ENCODE peak calls at places on chromosome 1, in four cellular contexts. I is HepG2, D is SK-N-SH, P is K562. M is an unnamed sample.

GRCh38 chr1:147748687-147749350 is 11.6 kb downstream of the GJA5 start:
- DNase-seq in I (no peak), D (no peak), P (no peak), M (no peak)

GRCh38 chr1:50424045-50424939 is 1.0 kb upstream of the DMRTA2 start:
- DNase-seq in I (no peak), D (peak), P (no peak), M (peak)

GRCh38 chr1:59814180-59814900 is 409 bp upstream of the HOOK1 start:
- DNase-seq in I (peak), D (peak), P (no peak), M (peak)

GRCh38 chr1:19273106-19273843 is 15.3 kb downstream of the AKR7A3 start:
- DNase-seq in I (no peak), D (no peak), P (no peak), M (no peak)

GRCh38 chr1:236844499-236845271 is 49.6 kb downstream of the MTR start:
- DNase-seq in I (peak), D (peak), P (no peak), M (no peak)

GRCh38 chr1:34175737-34176136 is 970 bp upstream of the C1orf94 start:
- DNase-seq in I (no peak), D (no peak), P (no peak), M (no peak)

GRCh38 chr1:14946567-14947285 is 206.8 kb upstream of the TMEM51 start:
- DNase-seq in I (no peak), D (no peak), P (no peak), M (no peak)

GRCh38 chr1:17319561-17320350 is 11.8 kb downstream of the PADI4 start:
- DNase-seq in I (no peak), D (no peak), P (no peak), M (no peak)

GRCh38 chr1:206698990-206699586 is 14.4 kb downstream of the MAPKAPK2 start:
- DNase-seq in I (no peak), D (no peak), P (no peak), M (no peak)

GRCh38 chr1:203652718-203653461 is 26.3 kb downstream of the ATP2B4 start:
- DNase-seq in I (no peak), D (no peak), P (no peak), M (no peak)

GRCh38 chr1:227351443-227351842 is 33.2 kb upstream of the CDC42BPA start:
- DNase-seq in I (no peak), D (peak), P (no peak), M (no peak)

GRCh38 chr1:10046356-10047085 is 13.8 kb downstream of the UBE4B start:
- DNase-seq in I (no peak), D (no peak), P (no peak), M (no peak)

GRCh38 chr1:10152709-10153284 is 57.6 kb upstream of the KIF1B start:
- DNase-seq in I (no peak), D (peak), P (peak), M (peak)

GRCh38 chr1:184854456-184855180 is 100.0 kb upstream of the EDEM3 start:
- DNase-seq in I (no peak), D (no peak), P (no peak), M (no peak)

GRCh38 chr1:23553206-23553895 is 6.0 kb downstream of the ID3 start:
- DNase-seq in I (no peak), D (no peak), P (no peak), M (no peak)

GRCh38 chr1:93093332-93094006 is 14.4 kb downstream of the MTF2 start:
- DNase-seq in I (no peak), D (no peak), P (no peak), M (no peak)
- TF ChIP-seq FOXM1 in I (no peak), D (no peak), P (no peak), M (no peak)

GRCh38 chr1:46303038-46303871 is at the start of the genes LRRC41 and UQCRH:
- DNase-seq in I (peak), D (peak), P (peak), M (peak)

GRCh38 chr1:46301406-46302090 is 1.9 kb downstream of the LRRC41 start:
- DNase-seq in I (peak), D (peak), P (peak), M (no peak)

GRCh38 chr1:46300673-46301405 is 2.6 kb downstream of the LRRC41 start:
- DNase-seq in I (no peak), D (no peak), P (no peak), M (no peak)

GRCh38 chr1:46303872-46304326 is 401 bp downstream of the UQCRH start:
- DNase-seq in I (no peak), D (no peak), P (no peak), M (no peak)

GRCh38 chr1:46302091-46303037 is 1.1 kb downstream of the LRRC41 start:
- DNase-seq in I (peak), D (peak), P (peak), M (no peak)
- TF ChIP-seq FOXM1 in I (no peak), D (no peak), P (no peak), M (no peak)

GRCh38 chr1:54300395-54300794 is 100.4 kb downstream of the MRPL37 start:
- DNase-seq in I (no peak), D (no peak), P (no peak), M (no peak)
- TF ChIP-seq FOXM1 in I (no peak), D (no peak), P (no peak), M (no peak)

GRCh38 chr1:228838717-228839500 is 103.6 kb downstream of the RHOU start:
- DNase-seq in I (peak), D (no peak), P (no peak), M (no peak)

GRCh38 chr1:228839656-228840055 is 104.4 kb downstream of the RHOU start:
- DNase-seq in I (no peak), D (no peak), P (no peak), M (no peak)

GRCh38 chr1:228845101-228845500 is 109.8 kb downstream of the RHOU start:
- DNase-seq in I (no peak), D (no peak), P (no peak), M (no peak)

GRCh38 chr1:228841632-228842031 is 106.4 kb downstream of the RHOU start:
- DNase-seq in I (no peak), D (no peak), P (no peak), M (no peak)

GRCh38 chr1:228842094-228842775 is 107.0 kb downstream of the RHOU start:
- DNase-seq in I (peak), D (peak), P (peak), M (peak)
- TF ChIP-seq FOXM1 in I (no peak), D (no peak), P (no peak), M (no peak)

GRCh38 chr1:30321216-30321910 is 402.0 kb downstream of the MATN1 start:
- DNase-seq in I (no peak), D (peak), P (no peak), M (no peak)

GRCh38 chr1:30323352-30323751 is 400.0 kb downstream of the MATN1 start:
- DNase-seq in I (no peak), D (no peak), P (no peak), M (no peak)

GRCh38 chr1:30323841-30324240 is 399.5 kb downstream of the MATN1 start:
- DNase-seq in I (no peak), D (peak), P (no peak), M (no peak)

GRCh38 chr1:30321996-30322858 is 401.2 kb downstream of the MATN1 start:
- DNase-seq in I (no peak), D (no peak), P (no peak), M (no peak)

DNA sequence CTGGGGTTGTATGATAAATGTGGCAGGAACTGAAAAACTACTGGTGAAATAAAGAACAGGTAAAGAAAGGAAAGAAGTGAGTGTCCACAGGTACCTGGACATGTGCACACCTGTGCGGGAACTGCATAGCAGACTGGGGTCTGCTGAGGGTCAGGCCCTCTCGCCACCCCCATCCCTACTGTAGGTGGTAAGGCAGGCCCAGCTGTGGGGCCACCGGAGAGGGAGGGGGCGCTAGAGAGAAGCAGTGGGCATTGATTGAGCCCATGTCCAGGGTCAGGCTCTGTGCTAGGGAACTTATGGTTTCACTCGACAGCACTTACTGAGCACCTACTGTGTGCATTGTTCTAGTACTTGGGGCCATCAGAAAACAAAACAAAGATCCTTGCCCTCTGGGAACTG is 400.5 kb downstream of the MATN1 start:
- DNase-seq in I (no peak), D (no peak), P (no peak), M (no peak)
- TF ChIP-seq FOXM1 in I (no peak), D (no peak), P (no peak), M (no peak)

M was measured in HEK293T.